ENCODE peak calls at places on chromosomes 2 and 18, in ten cellular contexts. One of them, this sample, is unnamed.

GRCh38 chr2:231931481-231931915 is 5.3 kb upstream of the NPPC start:
- DNase-seq in ELR: no peak
- DNase-seq in nephron progenitor cell: no peak
- DNase-seq in posterior cingulate gyrus: no peak
- DNase-seq in naive B cell: no peak
- DNase-seq in stimulated activated CD8-positive, alpha-beta memory T cell treated with anti-CD3 and anti-CD28 coated beads, Interleukin-2, amount 100 ng/mL, for 48 hours: no peak
- DNase-seq in SHP77 treated with DMSO at 0.1 percent for 48 hours: no peak
- DNase-seq in stimulated activated CD4-positive, alpha-beta T cell treated with anti-CD3 and anti-CD28 coated beads, TNF-alpha, amount 100 ng/mL, for 24 hours: no peak
- DNase-seq in choroid plexus epithelial cell: no peak
- DNase-seq in T-helper 17 cell: no peak
- DNase-seq in this sample: peak

GRCh38 chr2:80086831-80087230 is 217.7 kb downstream of the LRRTM1 start:
- DNase-seq in ELR: peak
- DNase-seq in nephron progenitor cell: no peak
- DNase-seq in posterior cingulate gyrus: no peak
- DNase-seq in naive B cell: no peak
- DNase-seq in stimulated activated CD8-positive, alpha-beta memory T cell treated with anti-CD3 and anti-CD28 coated beads, Interleukin-2, amount 100 ng/mL, for 48 hours: no peak
- DNase-seq in SHP77 treated with DMSO at 0.1 percent for 48 hours: no peak
- DNase-seq in stimulated activated CD4-positive, alpha-beta T cell treated with anti-CD3 and anti-CD28 coated beads, TNF-alpha, amount 100 ng/mL, for 24 hours: no peak
- DNase-seq in choroid plexus epithelial cell: peak
- DNase-seq in T-helper 17 cell: no peak
- DNase-seq in this sample: peak

GRCh38 chr2:201406077-201406662 is 45.1 kb downstream of the TRAK2 start:
- DNase-seq in ELR: peak
- DNase-seq in nephron progenitor cell: no peak
- DNase-seq in posterior cingulate gyrus: no peak
- DNase-seq in naive B cell: no peak
- DNase-seq in stimulated activated CD8-positive, alpha-beta memory T cell treated with anti-CD3 and anti-CD28 coated beads, Interleukin-2, amount 100 ng/mL, for 48 hours: no peak
- DNase-seq in SHP77 treated with DMSO at 0.1 percent for 48 hours: no peak
- DNase-seq in stimulated activated CD4-positive, alpha-beta T cell treated with anti-CD3 and anti-CD28 coated beads, TNF-alpha, amount 100 ng/mL, for 24 hours: no peak
- DNase-seq in choroid plexus epithelial cell: peak
- DNase-seq in T-helper 17 cell: no peak
- DNase-seq in this sample: no peak

GRCh38 chr2:18514838-18515461 is 45.5 kb downstream of the RDH14 start:
- DNase-seq in ELR: no peak
- DNase-seq in nephron progenitor cell: no peak
- DNase-seq in posterior cingulate gyrus: no peak
- DNase-seq in naive B cell: no peak
- DNase-seq in stimulated activated CD8-positive, alpha-beta memory T cell treated with anti-CD3 and anti-CD28 coated beads, Interleukin-2, amount 100 ng/mL, for 48 hours: no peak
- DNase-seq in SHP77 treated with DMSO at 0.1 percent for 48 hours: no peak
- DNase-seq in stimulated activated CD4-positive, alpha-beta T cell treated with anti-CD3 and anti-CD28 coated beads, TNF-alpha, amount 100 ng/mL, for 24 hours: no peak
- DNase-seq in choroid plexus epithelial cell: peak
- DNase-seq in T-helper 17 cell: no peak
- DNase-seq in this sample: no peak

GRCh38 chr2:71156531-71156930 is 26.1 kb downstream of the MPHOSPH10 start:
- DNase-seq in ELR: no peak
- DNase-seq in nephron progenitor cell: no peak
- DNase-seq in posterior cingulate gyrus: no peak
- DNase-seq in naive B cell: no peak
- DNase-seq in stimulated activated CD8-positive, alpha-beta memory T cell treated with anti-CD3 and anti-CD28 coated beads, Interleukin-2, amount 100 ng/mL, for 48 hours: no peak
- DNase-seq in SHP77 treated with DMSO at 0.1 percent for 48 hours: no peak
- DNase-seq in stimulated activated CD4-positive, alpha-beta T cell treated with anti-CD3 and anti-CD28 coated beads, TNF-alpha, amount 100 ng/mL, for 24 hours: no peak
- DNase-seq in choroid plexus epithelial cell: peak
- DNase-seq in T-helper 17 cell: no peak
- DNase-seq in this sample: peak

GRCh38 chr2:99481941-99482340 is 7.9 kb downstream of the REV1 start:
- DNase-seq in ELR: peak
- DNase-seq in nephron progenitor cell: peak
- DNase-seq in posterior cingulate gyrus: no peak
- DNase-seq in naive B cell: no peak
- DNase-seq in stimulated activated CD8-positive, alpha-beta memory T cell treated with anti-CD3 and anti-CD28 coated beads, Interleukin-2, amount 100 ng/mL, for 48 hours: no peak
- DNase-seq in SHP77 treated with DMSO at 0.1 percent for 48 hours: no peak
- DNase-seq in stimulated activated CD4-positive, alpha-beta T cell treated with anti-CD3 and anti-CD28 coated beads, TNF-alpha, amount 100 ng/mL, for 24 hours: no peak
- DNase-seq in choroid plexus epithelial cell: no peak
- DNase-seq in T-helper 17 cell: no peak
- DNase-seq in this sample: no peak

GRCh38 chr2:171822520-171823297 is 71.3 kb downstream of the SLC25A12 start:
- DNase-seq in ELR: no peak
- DNase-seq in nephron progenitor cell: no peak
- DNase-seq in posterior cingulate gyrus: no peak
- DNase-seq in naive B cell: no peak
- DNase-seq in stimulated activated CD8-positive, alpha-beta memory T cell treated with anti-CD3 and anti-CD28 coated beads, Interleukin-2, amount 100 ng/mL, for 48 hours: no peak
- DNase-seq in SHP77 treated with DMSO at 0.1 percent for 48 hours: no peak
- DNase-seq in stimulated activated CD4-positive, alpha-beta T cell treated with anti-CD3 and anti-CD28 coated beads, TNF-alpha, amount 100 ng/mL, for 24 hours: no peak
- DNase-seq in choroid plexus epithelial cell: no peak
- DNase-seq in T-helper 17 cell: no peak
- DNase-seq in this sample: no peak

GRCh38 chr2:39153312-39153711 is 32.5 kb upstream of the SOS1 start:
- DNase-seq in ELR: peak
- DNase-seq in nephron progenitor cell: no peak
- DNase-seq in posterior cingulate gyrus: no peak
- DNase-seq in naive B cell: no peak
- DNase-seq in stimulated activated CD8-positive, alpha-beta memory T cell treated with anti-CD3 and anti-CD28 coated beads, Interleukin-2, amount 100 ng/mL, for 48 hours: no peak
- DNase-seq in SHP77 treated with DMSO at 0.1 percent for 48 hours: no peak
- DNase-seq in stimulated activated CD4-positive, alpha-beta T cell treated with anti-CD3 and anti-CD28 coated beads, TNF-alpha, amount 100 ng/mL, for 24 hours: no peak
- DNase-seq in choroid plexus epithelial cell: no peak
- DNase-seq in T-helper 17 cell: no peak
- DNase-seq in this sample: no peak

GRCh38 chr2:187274146-187274545 is 173.9 kb downstream of the CALCRL start:
- DNase-seq in ELR: no peak
- DNase-seq in nephron progenitor cell: no peak
- DNase-seq in posterior cingulate gyrus: no peak
- DNase-seq in naive B cell: no peak
- DNase-seq in stimulated activated CD8-positive, alpha-beta memory T cell treated with anti-CD3 and anti-CD28 coated beads, Interleukin-2, amount 100 ng/mL, for 48 hours: no peak
- DNase-seq in SHP77 treated with DMSO at 0.1 percent for 48 hours: no peak
- DNase-seq in stimulated activated CD4-positive, alpha-beta T cell treated with anti-CD3 and anti-CD28 coated beads, TNF-alpha, amount 100 ng/mL, for 24 hours: no peak
- DNase-seq in choroid plexus epithelial cell: no peak
- DNase-seq in T-helper 17 cell: no peak
- DNase-seq in this sample: no peak

GRCh38 chr2:180596453-180596852 is 384.0 kb upstream of the UBE2E3 start:
- DNase-seq in ELR: no peak
- DNase-seq in nephron progenitor cell: no peak
- DNase-seq in posterior cingulate gyrus: no peak
- DNase-seq in naive B cell: no peak
- DNase-seq in stimulated activated CD8-positive, alpha-beta memory T cell treated with anti-CD3 and anti-CD28 coated beads, Interleukin-2, amount 100 ng/mL, for 48 hours: no peak
- DNase-seq in SHP77 treated with DMSO at 0.1 percent for 48 hours: no peak
- DNase-seq in stimulated activated CD4-positive, alpha-beta T cell treated with anti-CD3 and anti-CD28 coated beads, TNF-alpha, amount 100 ng/mL, for 24 hours: no peak
- DNase-seq in choroid plexus epithelial cell: no peak
- DNase-seq in T-helper 17 cell: no peak
- DNase-seq in this sample: no peak

GRCh38 chr18:45441110-45441842 is 174.0 kb upstream of the SLC14A2 start:
- DNase-seq in ELR: peak
- DNase-seq in nephron progenitor cell: no peak
- DNase-seq in posterior cingulate gyrus: no peak
- DNase-seq in naive B cell: no peak
- DNase-seq in stimulated activated CD8-positive, alpha-beta memory T cell treated with anti-CD3 and anti-CD28 coated beads, Interleukin-2, amount 100 ng/mL, for 48 hours: no peak
- DNase-seq in SHP77 treated with DMSO at 0.1 percent for 48 hours: no peak
- DNase-seq in stimulated activated CD4-positive, alpha-beta T cell treated with anti-CD3 and anti-CD28 coated beads, TNF-alpha, amount 100 ng/mL, for 24 hours: no peak
- DNase-seq in choroid plexus epithelial cell: peak
- DNase-seq in T-helper 17 cell: no peak
- DNase-seq in this sample: no peak

GRCh38 chr18:49731860-49732311 is 81.4 kb downstream of the ACAA2 start:
- DNase-seq in ELR: no peak
- DNase-seq in nephron progenitor cell: no peak
- DNase-seq in posterior cingulate gyrus: no peak
- DNase-seq in naive B cell: no peak
- DNase-seq in stimulated activated CD8-positive, alpha-beta memory T cell treated with anti-CD3 and anti-CD28 coated beads, Interleukin-2, amount 100 ng/mL, for 48 hours: no peak
- DNase-seq in SHP77 treated with DMSO at 0.1 percent for 48 hours: no peak
- DNase-seq in stimulated activated CD4-positive, alpha-beta T cell treated with anti-CD3 and anti-CD28 coated beads, TNF-alpha, amount 100 ng/mL, for 24 hours: no peak
- DNase-seq in choroid plexus epithelial cell: no peak
- DNase-seq in T-helper 17 cell: no peak
- DNase-seq in this sample: no peak

GRCh38 chr2:105888625-105889024 is 143.9 kb downstream of the NCK2 start:
- DNase-seq in ELR: peak
- DNase-seq in nephron progenitor cell: no peak
- DNase-seq in posterior cingulate gyrus: no peak
- DNase-seq in naive B cell: no peak
- DNase-seq in stimulated activated CD8-positive, alpha-beta memory T cell treated with anti-CD3 and anti-CD28 coated beads, Interleukin-2, amount 100 ng/mL, for 48 hours: no peak
- DNase-seq in SHP77 treated with DMSO at 0.1 percent for 48 hours: no peak
- DNase-seq in stimulated activated CD4-positive, alpha-beta T cell treated with anti-CD3 and anti-CD28 coated beads, TNF-alpha, amount 100 ng/mL, for 24 hours: no peak
- DNase-seq in choroid plexus epithelial cell: peak
- DNase-seq in T-helper 17 cell: no peak
- DNase-seq in this sample: peak

GRCh38 chr2:62741954-62742722 is 36.6 kb downstream of the EHBP1 start:
- DNase-seq in ELR: peak
- DNase-seq in nephron progenitor cell: no peak
- DNase-seq in posterior cingulate gyrus: no peak
- DNase-seq in naive B cell: no peak
- DNase-seq in stimulated activated CD8-positive, alpha-beta memory T cell treated with anti-CD3 and anti-CD28 coated beads, Interleukin-2, amount 100 ng/mL, for 48 hours: no peak
- DNase-seq in SHP77 treated with DMSO at 0.1 percent for 48 hours: no peak
- DNase-seq in stimulated activated CD4-positive, alpha-beta T cell treated with anti-CD3 and anti-CD28 coated beads, TNF-alpha, amount 100 ng/mL, for 24 hours: no peak
- DNase-seq in choroid plexus epithelial cell: no peak
- DNase-seq in T-helper 17 cell: no peak
- DNase-seq in this sample: no peak

GRCh38 chr2:189770590-189771322 is 8.2 kb upstream of the OSGEPL1 start:
- DNase-seq in ELR: no peak
- DNase-seq in nephron progenitor cell: no peak
- DNase-seq in posterior cingulate gyrus: no peak
- DNase-seq in naive B cell: no peak
- DNase-seq in stimulated activated CD8-positive, alpha-beta memory T cell treated with anti-CD3 and anti-CD28 coated beads, Interleukin-2, amount 100 ng/mL, for 48 hours: no peak
- DNase-seq in SHP77 treated with DMSO at 0.1 percent for 48 hours: no peak
- DNase-seq in stimulated activated CD4-positive, alpha-beta T cell treated with anti-CD3 and anti-CD28 coated beads, TNF-alpha, amount 100 ng/mL, for 24 hours: no peak
- DNase-seq in choroid plexus epithelial cell: no peak
- DNase-seq in T-helper 17 cell: no peak
- DNase-seq in this sample: no peak

GRCh38 chr2:36549063-36549662 is 48.8 kb downstream of the FEZ2 start:
- DNase-seq in ELR: peak
- DNase-seq in nephron progenitor cell: no peak
- DNase-seq in posterior cingulate gyrus: no peak
- DNase-seq in naive B cell: no peak
- DNase-seq in stimulated activated CD8-positive, alpha-beta memory T cell treated with anti-CD3 and anti-CD28 coated beads, Interleukin-2, amount 100 ng/mL, for 48 hours: no peak
- DNase-seq in SHP77 treated with DMSO at 0.1 percent for 48 hours: no peak
- DNase-seq in stimulated activated CD4-positive, alpha-beta T cell treated with anti-CD3 and anti-CD28 coated beads, TNF-alpha, amount 100 ng/mL, for 24 hours: no peak
- DNase-seq in choroid plexus epithelial cell: peak
- DNase-seq in T-helper 17 cell: no peak
- DNase-seq in this sample: no peak

GRCh38 chr2:13522917-13523821 is 806.4 kb downstream of the TRIB2 start:
- DNase-seq in ELR: peak
- DNase-seq in nephron progenitor cell: no peak
- DNase-seq in posterior cingulate gyrus: no peak
- DNase-seq in naive B cell: no peak
- DNase-seq in stimulated activated CD8-positive, alpha-beta memory T cell treated with anti-CD3 and anti-CD28 coated beads, Interleukin-2, amount 100 ng/mL, for 48 hours: no peak
- DNase-seq in SHP77 treated with DMSO at 0.1 percent for 48 hours: no peak
- DNase-seq in stimulated activated CD4-positive, alpha-beta T cell treated with anti-CD3 and anti-CD28 coated beads, TNF-alpha, amount 100 ng/mL, for 24 hours: no peak
- DNase-seq in choroid plexus epithelial cell: peak
- DNase-seq in T-helper 17 cell: no peak
- DNase-seq in this sample: no peak

This sample was measured in WERI-Rb-1.